ENCODE peak calls at places on chromosome 18, in seven cellular contexts. One of them, this sample, is unnamed.

GRCh38 chr18:35581555-35582309 is at the start of gene GALNT1:
- DNase-seq in SK-N-SH: peak
- DNase-seq in mucosa of descending colon: peak
- DNase-seq in GM04504: no peak
- DNase-seq in non-pigmented ciliary epithelial cell: no peak
- DNase-seq in central memory CD4-positive, alpha-beta T cell: peak
- DNase-seq in GM12864: no peak
- DNase-seq in this sample: no peak

GRCh38 chr18:59265246-59266018 is 7.8 kb downstream of the RAX start:
- DNase-seq in SK-N-SH: peak
- DNase-seq in mucosa of descending colon: peak
- DNase-seq in GM04504: no peak
- DNase-seq in non-pigmented ciliary epithelial cell: no peak
- DNase-seq in central memory CD4-positive, alpha-beta T cell: no peak
- DNase-seq in GM12864: no peak
- DNase-seq in this sample: no peak

GRCh38 chr18:44579745-44580144 is 100.9 kb upstream of the SETBP1 start:
- DNase-seq in SK-N-SH: no peak
- DNase-seq in mucosa of descending colon: no peak
- DNase-seq in GM04504: no peak
- DNase-seq in non-pigmented ciliary epithelial cell: no peak
- DNase-seq in central memory CD4-positive, alpha-beta T cell: no peak
- DNase-seq in GM12864: no peak
- DNase-seq in this sample: no peak

GRCh38 chr18:49149011-49149410 is 198.2 kb upstream of the SMAD7 start:
- DNase-seq in SK-N-SH: no peak
- DNase-seq in mucosa of descending colon: no peak
- DNase-seq in GM04504: no peak
- DNase-seq in non-pigmented ciliary epithelial cell: no peak
- DNase-seq in central memory CD4-positive, alpha-beta T cell: no peak
- DNase-seq in GM12864: no peak
- DNase-seq in this sample: peak

GRCh38 chr18:10023853-10024638 is 110.2 kb downstream of the VAPA start:
- DNase-seq in SK-N-SH: no peak
- DNase-seq in mucosa of descending colon: no peak
- DNase-seq in GM04504: no peak
- DNase-seq in non-pigmented ciliary epithelial cell: no peak
- DNase-seq in central memory CD4-positive, alpha-beta T cell: no peak
- DNase-seq in GM12864: no peak
- DNase-seq in this sample: no peak

GRCh38 chr18:23793985-23794867 is 105.0 kb downstream of the LAMA3 start:
- DNase-seq in SK-N-SH: no peak
- DNase-seq in mucosa of descending colon: no peak
- DNase-seq in GM04504: no peak
- DNase-seq in non-pigmented ciliary epithelial cell: no peak
- DNase-seq in central memory CD4-positive, alpha-beta T cell: no peak
- DNase-seq in GM12864: no peak
- DNase-seq in this sample: no peak

GRCh38 chr18:11149441-11150270 is at the start of gene PIEZO2:
- DNase-seq in SK-N-SH: peak
- DNase-seq in mucosa of descending colon: peak
- DNase-seq in GM04504: peak
- DNase-seq in non-pigmented ciliary epithelial cell: no peak
- DNase-seq in central memory CD4-positive, alpha-beta T cell: no peak
- DNase-seq in GM12864: peak
- DNase-seq in this sample: no peak

GRCh38 chr18:12336251-12336650 is 28.2 kb downstream of the TUBB6 start:
- DNase-seq in SK-N-SH: no peak
- DNase-seq in mucosa of descending colon: no peak
- DNase-seq in GM04504: no peak
- DNase-seq in non-pigmented ciliary epithelial cell: no peak
- DNase-seq in central memory CD4-positive, alpha-beta T cell: no peak
- DNase-seq in GM12864: no peak
- DNase-seq in this sample: no peak

GRCh38 chr18:28411806-28412205 is 234.9 kb upstream of the CDH2 start:
- DNase-seq in SK-N-SH: no peak
- DNase-seq in mucosa of descending colon: no peak
- DNase-seq in GM04504: peak
- DNase-seq in non-pigmented ciliary epithelial cell: peak
- DNase-seq in central memory CD4-positive, alpha-beta T cell: no peak
- DNase-seq in GM12864: no peak
- DNase-seq in this sample: no peak

GRCh38 chr18:34122724-34123334 is 101.9 kb downstream of the NOL4 start:
- DNase-seq in SK-N-SH: peak
- DNase-seq in mucosa of descending colon: no peak
- DNase-seq in GM04504: peak
- DNase-seq in non-pigmented ciliary epithelial cell: no peak
- DNase-seq in central memory CD4-positive, alpha-beta T cell: no peak
- DNase-seq in GM12864: peak
- DNase-seq in this sample: peak

GRCh38 chr18:52694804-52695203 is 354.8 kb downstream of the DCC start:
- DNase-seq in SK-N-SH: peak
- DNase-seq in mucosa of descending colon: no peak
- DNase-seq in GM04504: no peak
- DNase-seq in non-pigmented ciliary epithelial cell: no peak
- DNase-seq in central memory CD4-positive, alpha-beta T cell: no peak
- DNase-seq in GM12864: no peak
- DNase-seq in this sample: no peak

GRCh38 chr18:55869965-55870585 is 282.1 kb upstream of the TCF4 start:
- DNase-seq in SK-N-SH: no peak
- DNase-seq in mucosa of descending colon: no peak
- DNase-seq in GM04504: peak
- DNase-seq in non-pigmented ciliary epithelial cell: no peak
- DNase-seq in central memory CD4-positive, alpha-beta T cell: no peak
- DNase-seq in GM12864: no peak
- DNase-seq in this sample: no peak

GRCh38 chr18:6370886-6371635 is 43.6 kb downstream of the L3MBTL4 start:
- DNase-seq in SK-N-SH: peak
- DNase-seq in mucosa of descending colon: no peak
- DNase-seq in GM04504: no peak
- DNase-seq in non-pigmented ciliary epithelial cell: no peak
- DNase-seq in central memory CD4-positive, alpha-beta T cell: no peak
- DNase-seq in GM12864: no peak
- DNase-seq in this sample: no peak

GRCh38 chr18:36441872-36442271 is 144.4 kb downstream of the FHOD3 start:
- DNase-seq in SK-N-SH: no peak
- DNase-seq in mucosa of descending colon: no peak
- DNase-seq in GM04504: peak
- DNase-seq in non-pigmented ciliary epithelial cell: no peak
- DNase-seq in central memory CD4-positive, alpha-beta T cell: no peak
- DNase-seq in GM12864: no peak
- DNase-seq in this sample: no peak

GRCh38 chr18:76145968-76146367 is 349.1 kb downstream of the ZNF516 start:
- DNase-seq in SK-N-SH: no peak
- DNase-seq in mucosa of descending colon: no peak
- DNase-seq in GM04504: no peak
- DNase-seq in non-pigmented ciliary epithelial cell: no peak
- DNase-seq in central memory CD4-positive, alpha-beta T cell: no peak
- DNase-seq in GM12864: no peak
- DNase-seq in this sample: no peak

GRCh38 chr18:45783097-45784075 is 42.1 kb upstream of the SIGLEC15 start:
- DNase-seq in SK-N-SH: no peak
- DNase-seq in mucosa of descending colon: no peak
- DNase-seq in GM04504: no peak
- DNase-seq in non-pigmented ciliary epithelial cell: no peak
- DNase-seq in central memory CD4-positive, alpha-beta T cell: no peak
- DNase-seq in GM12864: no peak
- DNase-seq in this sample: no peak

GRCh38 chr18:49464718-49465598 is 4.5 kb upstream of the DYM start:
- DNase-seq in SK-N-SH: no peak
- DNase-seq in mucosa of descending colon: no peak
- DNase-seq in GM04504: no peak
- DNase-seq in non-pigmented ciliary epithelial cell: no peak
- DNase-seq in central memory CD4-positive, alpha-beta T cell: no peak
- DNase-seq in GM12864: no peak
- DNase-seq in this sample: peak

GRCh38 chr18:9428301-9428706 is 47.0 kb upstream of the RALBP1 start:
- DNase-seq in SK-N-SH: peak
- DNase-seq in mucosa of descending colon: no peak
- DNase-seq in GM04504: no peak
- DNase-seq in non-pigmented ciliary epithelial cell: no peak
- DNase-seq in central memory CD4-positive, alpha-beta T cell: no peak
- DNase-seq in GM12864: no peak
- DNase-seq in this sample: no peak

GRCh38 chr18:53991202-53991601 is 233.3 kb downstream of the MBD2 start:
- DNase-seq in SK-N-SH: no peak
- DNase-seq in mucosa of descending colon: no peak
- DNase-seq in GM04504: peak
- DNase-seq in non-pigmented ciliary epithelial cell: peak
- DNase-seq in central memory CD4-positive, alpha-beta T cell: no peak
- DNase-seq in GM12864: no peak
- DNase-seq in this sample: no peak

GRCh38 chr18:67733094-67733493 is 216.6 kb upstream of the DSEL start:
- DNase-seq in SK-N-SH: no peak
- DNase-seq in mucosa of descending colon: no peak
- DNase-seq in GM04504: peak
- DNase-seq in non-pigmented ciliary epithelial cell: peak
- DNase-seq in central memory CD4-positive, alpha-beta T cell: no peak
- DNase-seq in GM12864: no peak
- DNase-seq in this sample: no peak

GRCh38 chr18:22250591-22250996 is 81.2 kb downstream of the GATA6 start:
- DNase-seq in SK-N-SH: no peak
- DNase-seq in mucosa of descending colon: peak
- DNase-seq in GM04504: no peak
- DNase-seq in non-pigmented ciliary epithelial cell: no peak
- DNase-seq in central memory CD4-positive, alpha-beta T cell: no peak
- DNase-seq in GM12864: no peak
- DNase-seq in this sample: no peak

GRCh38 chr18:77113361-77114069 is 19.1 kb downstream of the MBP start:
- DNase-seq in SK-N-SH: no peak
- DNase-seq in mucosa of descending colon: peak
- DNase-seq in GM04504: no peak
- DNase-seq in non-pigmented ciliary epithelial cell: no peak
- DNase-seq in central memory CD4-positive, alpha-beta T cell: no peak
- DNase-seq in GM12864: no peak
- DNase-seq in this sample: no peak

GRCh38 chr18:62897153-62897552 is 181.8 kb downstream of the PHLPP1 start:
- DNase-seq in SK-N-SH: no peak
- DNase-seq in mucosa of descending colon: no peak
- DNase-seq in GM04504: no peak
- DNase-seq in non-pigmented ciliary epithelial cell: peak
- DNase-seq in central memory CD4-positive, alpha-beta T cell: no peak
- DNase-seq in GM12864: no peak
- DNase-seq in this sample: no peak

GRCh38 chr18:11689031-11689971 is at the start of gene GNAL:
- DNase-seq in SK-N-SH: peak
- DNase-seq in mucosa of descending colon: peak
- DNase-seq in GM04504: peak
- DNase-seq in non-pigmented ciliary epithelial cell: peak
- DNase-seq in central memory CD4-positive, alpha-beta T cell: peak
- DNase-seq in GM12864: peak
- DNase-seq in this sample: peak

GRCh38 chr18:47250415-47251046 is 929 bp downstream of the SKOR2 start:
- DNase-seq in SK-N-SH: peak
- DNase-seq in mucosa of descending colon: no peak
- DNase-seq in GM04504: no peak
- DNase-seq in non-pigmented ciliary epithelial cell: no peak
- DNase-seq in central memory CD4-positive, alpha-beta T cell: no peak
- DNase-seq in GM12864: no peak
- DNase-seq in this sample: no peak

GRCh38 chr18:46283895-46284295 is 179.7 kb downstream of the HAUS1 start:
- DNase-seq in SK-N-SH: peak
- DNase-seq in mucosa of descending colon: no peak
- DNase-seq in GM04504: no peak
- DNase-seq in non-pigmented ciliary epithelial cell: no peak
- DNase-seq in central memory CD4-positive, alpha-beta T cell: no peak
- DNase-seq in GM12864: no peak
- DNase-seq in this sample: no peak

GRCh38 chr18:30889582-30890301 is 152.8 kb downstream of the DSC3 start:
- DNase-seq in SK-N-SH: peak
- DNase-seq in mucosa of descending colon: no peak
- DNase-seq in GM04504: no peak
- DNase-seq in non-pigmented ciliary epithelial cell: peak
- DNase-seq in central memory CD4-positive, alpha-beta T cell: no peak
- DNase-seq in GM12864: no peak
- DNase-seq in this sample: peak

GRCh38 chr18:7336616-7337015 is 105.7 kb downstream of the LRRC30 start:
- DNase-seq in SK-N-SH: no peak
- DNase-seq in mucosa of descending colon: no peak
- DNase-seq in GM04504: no peak
- DNase-seq in non-pigmented ciliary epithelial cell: no peak
- DNase-seq in central memory CD4-positive, alpha-beta T cell: no peak
- DNase-seq in GM12864: no peak
- DNase-seq in this sample: no peak

GRCh38 chr18:78895207-78896001 is 84.2 kb upstream of the SALL3 start:
- DNase-seq in SK-N-SH: no peak
- DNase-seq in mucosa of descending colon: no peak
- DNase-seq in GM04504: no peak
- DNase-seq in non-pigmented ciliary epithelial cell: no peak
- DNase-seq in central memory CD4-positive, alpha-beta T cell: no peak
- DNase-seq in GM12864: no peak
- DNase-seq in this sample: no peak

GRCh38 chr18:75896865-75897264 is 469.4 kb upstream of the SMIM21 start:
- DNase-seq in SK-N-SH: peak
- DNase-seq in mucosa of descending colon: no peak
- DNase-seq in GM04504: no peak
- DNase-seq in non-pigmented ciliary epithelial cell: no peak
- DNase-seq in central memory CD4-positive, alpha-beta T cell: no peak
- DNase-seq in GM12864: no peak
- DNase-seq in this sample: peak

GRCh38 chr18:58965291-58965929 is 100.7 kb downstream of the ZNF532 start:
- DNase-seq in SK-N-SH: no peak
- DNase-seq in mucosa of descending colon: no peak
- DNase-seq in GM04504: no peak
- DNase-seq in non-pigmented ciliary epithelial cell: no peak
- DNase-seq in central memory CD4-positive, alpha-beta T cell: no peak
- DNase-seq in GM12864: no peak
- DNase-seq in this sample: no peak

GRCh38 chr18:5122270-5122669 is 74.8 kb downstream of the AKAIN1 start:
- DNase-seq in SK-N-SH: no peak
- DNase-seq in mucosa of descending colon: no peak
- DNase-seq in GM04504: no peak
- DNase-seq in non-pigmented ciliary epithelial cell: no peak
- DNase-seq in central memory CD4-positive, alpha-beta T cell: no peak
- DNase-seq in GM12864: no peak
- DNase-seq in this sample: no peak

GRCh38 chr18:3434685-3435084 is 15.3 kb upstream of the TGIF1 start:
- DNase-seq in SK-N-SH: no peak
- DNase-seq in mucosa of descending colon: no peak
- DNase-seq in GM04504: no peak
- DNase-seq in non-pigmented ciliary epithelial cell: no peak
- DNase-seq in central memory CD4-positive, alpha-beta T cell: no peak
- DNase-seq in GM12864: no peak
- DNase-seq in this sample: no peak

GRCh38 chr18:8661754-8662573 is 43.4 kb upstream of the MTCL1 start:
- DNase-seq in SK-N-SH: peak
- DNase-seq in mucosa of descending colon: no peak
- DNase-seq in GM04504: peak
- DNase-seq in non-pigmented ciliary epithelial cell: no peak
- DNase-seq in central memory CD4-positive, alpha-beta T cell: no peak
- DNase-seq in GM12864: no peak
- DNase-seq in this sample: peak

GRCh38 chr18:8890957-8891464 is 185.7 kb downstream of the MTCL1 start:
- DNase-seq in SK-N-SH: no peak
- DNase-seq in mucosa of descending colon: no peak
- DNase-seq in GM04504: peak
- DNase-seq in non-pigmented ciliary epithelial cell: peak
- DNase-seq in central memory CD4-positive, alpha-beta T cell: no peak
- DNase-seq in GM12864: no peak
- DNase-seq in this sample: no peak

GRCh38 chr18:69622961-69623360 is 222.3 kb downstream of the DOK6 start:
- DNase-seq in SK-N-SH: no peak
- DNase-seq in mucosa of descending colon: no peak
- DNase-seq in GM04504: no peak
- DNase-seq in non-pigmented ciliary epithelial cell: no peak
- DNase-seq in central memory CD4-positive, alpha-beta T cell: no peak
- DNase-seq in GM12864: no peak
- DNase-seq in this sample: peak

This sample was measured in cerebellar cortex.